ENCODE peak calls at places on chromosomes 11 and 22, in six cellular contexts. One of them, this sample, is unnamed.

GRCh38 chr11:128831781-128832497 is 35.2 kb downstream of the KCNJ1 start:
- DNase-seq in HCT116: no peak
- DNase-seq in mammary epithelial cell: no peak
- DNase-seq in astrocyte of the spinal cord: no peak
- DNase-seq in spleen: no peak
- DNase-seq in type B pancreatic cell: no peak
- DNase-seq in this sample: no peak

GRCh38 chr11:17752144-17752543 is 17.6 kb downstream of the KCNC1 start:
- DNase-seq in spleen: peak
- DNase-seq in astrocyte of the spinal cord: no peak
- DNase-seq in HCT116: no peak
- DNase-seq in mammary epithelial cell: no peak
- DNase-seq in type B pancreatic cell: no peak
- DNase-seq in this sample: no peak

GRCh38 chr11:120590472-120590871 is 78.9 kb downstream of the GRIK4 start:
- DNase-seq in HCT116: no peak
- DNase-seq in mammary epithelial cell: no peak
- DNase-seq in type B pancreatic cell: no peak
- DNase-seq in astrocyte of the spinal cord: no peak
- DNase-seq in spleen: peak
- DNase-seq in this sample: no peak

GRCh38 chr11:121334973-121335711 is 42.6 kb downstream of the SC5D start:
- DNase-seq in mammary epithelial cell: no peak
- DNase-seq in HCT116: no peak
- DNase-seq in spleen: no peak
- DNase-seq in astrocyte of the spinal cord: no peak
- DNase-seq in type B pancreatic cell: no peak
- DNase-seq in this sample: no peak

GRCh38 chr11:82960000-82960778 is 58.7 kb downstream of the DDIAS start:
- DNase-seq in HCT116: no peak
- DNase-seq in mammary epithelial cell: no peak
- DNase-seq in astrocyte of the spinal cord: no peak
- DNase-seq in spleen: no peak
- DNase-seq in type B pancreatic cell: no peak
- DNase-seq in this sample: no peak

GRCh38 chr22:17138451-17139042 is 17.4 kb upstream of the TMEM121B start:
- DNase-seq in mammary epithelial cell: no peak
- DNase-seq in type B pancreatic cell: no peak
- DNase-seq in HCT116: no peak
- DNase-seq in spleen: peak
- DNase-seq in astrocyte of the spinal cord: no peak
- DNase-seq in this sample: no peak

GRCh38 chr22:33569547-33569946 is 350.7 kb downstream of the LARGE1 start:
- DNase-seq in mammary epithelial cell: no peak
- DNase-seq in HCT116: no peak
- DNase-seq in type B pancreatic cell: no peak
- DNase-seq in spleen: no peak
- DNase-seq in astrocyte of the spinal cord: no peak
- DNase-seq in this sample: no peak

GRCh38 chr11:15675683-15676082 is 561.0 kb downstream of the INSC start:
- DNase-seq in type B pancreatic cell: no peak
- DNase-seq in spleen: no peak
- DNase-seq in astrocyte of the spinal cord: no peak
- DNase-seq in mammary epithelial cell: no peak
- DNase-seq in HCT116: no peak
- DNase-seq in this sample: no peak

GRCh38 chr11:44456544-44457270 is 108.8 kb upstream of the CD82 start:
- DNase-seq in type B pancreatic cell: no peak
- DNase-seq in spleen: no peak
- DNase-seq in HCT116: peak
- DNase-seq in astrocyte of the spinal cord: no peak
- DNase-seq in mammary epithelial cell: no peak
- DNase-seq in this sample: no peak

GRCh38 chr22:49827853-49828598 is at the start of gene BRD1:
- DNase-seq in type B pancreatic cell: no peak
- DNase-seq in HCT116: no peak
- DNase-seq in astrocyte of the spinal cord: peak
- DNase-seq in spleen: peak
- DNase-seq in mammary epithelial cell: peak
- DNase-seq in this sample: peak

GRCh38 chr11:118908931-118909618 is 16.7 kb downstream of the BCL9L start:
- DNase-seq in astrocyte of the spinal cord: peak
- DNase-seq in type B pancreatic cell: peak
- DNase-seq in mammary epithelial cell: peak
- DNase-seq in HCT116: no peak
- DNase-seq in spleen: peak
- DNase-seq in this sample: no peak

GRCh38 chr22:29617922-29618629 is 14.6 kb downstream of the NF2 start:
- DNase-seq in type B pancreatic cell: no peak
- DNase-seq in mammary epithelial cell: peak
- DNase-seq in spleen: no peak
- DNase-seq in astrocyte of the spinal cord: peak
- DNase-seq in HCT116: peak
- DNase-seq in this sample: no peak

GRCh38 chr11:18540207-18541009 is 13.7 kb upstream of the TSG101 start:
- DNase-seq in spleen: no peak
- DNase-seq in astrocyte of the spinal cord: peak
- DNase-seq in mammary epithelial cell: peak
- DNase-seq in type B pancreatic cell: no peak
- DNase-seq in HCT116: no peak
- DNase-seq in this sample: no peak

GRCh38 chr22:48742191-48742555 is 1085.5 kb downstream of the BRD1 start:
- DNase-seq in mammary epithelial cell: no peak
- DNase-seq in astrocyte of the spinal cord: no peak
- DNase-seq in HCT116: no peak
- DNase-seq in type B pancreatic cell: peak
- DNase-seq in spleen: peak
- DNase-seq in this sample: peak

DNA sequence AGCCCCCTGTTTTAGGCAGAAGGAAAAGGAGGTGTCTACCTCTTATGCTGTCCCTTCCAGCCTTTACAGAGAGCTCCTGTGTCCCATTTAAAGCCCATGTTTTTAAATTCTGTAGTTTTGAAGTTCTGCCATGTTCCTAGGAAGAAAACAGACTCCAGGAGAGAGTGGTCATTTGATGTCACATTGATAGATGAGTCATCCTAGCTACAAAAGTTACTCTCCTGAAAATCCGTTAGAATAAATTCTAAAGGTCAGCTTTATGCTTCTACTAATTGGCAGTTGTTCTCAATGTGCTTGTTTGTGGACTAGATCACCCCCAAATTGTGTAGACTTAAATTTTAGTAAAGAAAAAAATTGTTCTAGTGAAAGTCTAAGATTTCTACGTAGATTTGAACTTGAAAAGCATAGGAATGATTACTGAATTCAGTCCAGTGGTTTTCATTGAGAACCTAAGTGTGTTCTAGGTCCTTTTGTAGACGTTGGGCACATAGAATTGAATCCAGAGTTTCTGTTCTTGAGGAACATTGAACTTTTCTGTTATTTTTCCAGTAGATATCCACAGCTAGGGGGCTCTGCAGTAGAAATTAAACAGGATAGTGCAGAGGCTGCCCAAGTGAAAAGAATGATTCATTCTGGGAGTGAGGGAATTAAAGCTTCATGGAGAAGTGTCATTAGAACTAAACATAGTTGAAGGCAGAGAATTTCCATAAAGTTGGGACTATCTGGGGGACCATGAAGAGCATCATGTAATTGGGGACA is 140.6 kb upstream of the RASSF10 start:
- DNase-seq in type B pancreatic cell: no peak
- DNase-seq in mammary epithelial cell: no peak
- DNase-seq in spleen: no peak
- DNase-seq in astrocyte of the spinal cord: peak
- DNase-seq in HCT116: no peak
- DNase-seq in this sample: no peak
- TF ChIP-seq CTCF in type B pancreatic cell: peak
- TF ChIP-seq CTCF in mammary epithelial cell: peak
- TF ChIP-seq CTCF in spleen: no peak
- TF ChIP-seq CTCF in astrocyte of the spinal cord: peak
- TF ChIP-seq CTCF in HCT116: peak
- TF ChIP-seq CTCF in this sample: no peak

DNA sequence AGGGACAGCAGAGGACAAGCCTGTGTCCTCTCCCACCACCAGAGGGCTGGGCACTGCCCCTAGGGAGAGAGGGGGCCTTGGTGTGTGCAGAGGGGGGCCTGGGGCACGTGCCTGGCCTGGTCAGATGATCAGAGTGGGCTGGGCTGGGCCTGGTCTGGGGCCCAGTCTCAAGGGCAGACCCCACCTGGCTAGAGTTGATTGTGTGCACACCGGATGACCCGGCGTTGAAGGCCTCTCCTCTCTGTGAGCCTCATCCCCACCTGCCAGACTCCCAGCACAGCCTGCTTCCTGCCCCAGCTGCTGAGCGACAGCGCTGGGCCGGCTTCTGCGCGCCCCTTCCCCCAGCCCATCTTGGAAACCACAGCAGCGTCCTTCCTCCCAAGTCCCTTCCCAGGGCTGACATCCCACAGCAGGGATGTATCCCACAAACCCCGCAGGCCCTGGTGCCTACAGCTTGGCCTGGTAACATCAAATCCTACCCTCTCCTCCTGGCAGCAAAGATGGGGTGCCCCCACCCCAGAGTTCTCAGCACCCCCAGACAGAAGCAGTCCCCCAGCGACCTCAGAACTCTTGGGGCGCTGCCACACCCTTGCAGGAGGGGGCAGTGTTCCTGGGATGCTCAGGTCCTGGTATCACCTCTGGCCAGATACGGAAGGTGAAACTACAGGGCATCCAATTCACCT is 11.1 kb upstream of the TSSC4 start:
- DNase-seq in spleen: peak
- DNase-seq in HCT116: no peak
- DNase-seq in astrocyte of the spinal cord: no peak
- DNase-seq in type B pancreatic cell: no peak
- DNase-seq in mammary epithelial cell: no peak
- DNase-seq in this sample: no peak
- TF ChIP-seq CTCF in spleen: no peak
- TF ChIP-seq CTCF in HCT116: peak
- TF ChIP-seq CTCF in astrocyte of the spinal cord: peak
- TF ChIP-seq CTCF in type B pancreatic cell: peak
- TF ChIP-seq CTCF in mammary epithelial cell: no peak
- TF ChIP-seq CTCF in this sample: no peak

GRCh38 chr11:910589-911030 is at the start of gene CHID1:
- DNase-seq in spleen: peak
- DNase-seq in astrocyte of the spinal cord: peak
- DNase-seq in type B pancreatic cell: peak
- DNase-seq in HCT116: peak
- DNase-seq in mammary epithelial cell: peak
- DNase-seq in this sample: peak
- TF ChIP-seq CTCF in spleen: no peak
- TF ChIP-seq CTCF in astrocyte of the spinal cord: no peak
- TF ChIP-seq CTCF in type B pancreatic cell: no peak
- TF ChIP-seq CTCF in HCT116: no peak
- TF ChIP-seq CTCF in mammary epithelial cell: no peak
- TF ChIP-seq CTCF in this sample: no peak

GRCh38 chr22:19904174-19904856 is 37.3 kb upstream of the COMT start:
- DNase-seq in spleen: no peak
- DNase-seq in HCT116: no peak
- DNase-seq in type B pancreatic cell: no peak
- DNase-seq in mammary epithelial cell: no peak
- DNase-seq in astrocyte of the spinal cord: no peak
- DNase-seq in this sample: no peak
- TF ChIP-seq CTCF in spleen: no peak
- TF ChIP-seq CTCF in HCT116: no peak
- TF ChIP-seq CTCF in type B pancreatic cell: no peak
- TF ChIP-seq CTCF in mammary epithelial cell: no peak
- TF ChIP-seq CTCF in astrocyte of the spinal cord: no peak
- TF ChIP-seq CTCF in this sample: no peak

DNA sequence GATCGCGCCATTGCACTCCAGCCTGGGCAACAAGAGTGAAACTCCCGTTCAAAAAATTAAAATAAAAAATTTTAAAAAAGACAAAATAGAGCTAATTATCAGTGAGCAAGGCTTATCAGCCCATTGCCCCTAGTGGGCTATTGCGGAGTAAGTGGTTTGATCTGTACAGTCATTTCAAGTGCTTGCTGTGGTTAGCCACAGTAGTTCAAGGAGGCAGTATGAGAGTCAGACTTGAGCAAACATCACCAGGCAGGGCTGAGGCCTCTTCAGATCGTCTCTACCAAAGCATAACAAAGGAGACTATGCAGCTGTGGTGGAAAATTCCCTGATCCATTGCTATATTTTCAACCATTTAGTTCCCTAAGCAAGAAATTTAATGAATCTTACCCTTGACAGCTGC is 4.3 kb upstream of the SBF2 start:
- DNase-seq in type B pancreatic cell: no peak
- DNase-seq in spleen: no peak
- DNase-seq in mammary epithelial cell: peak
- DNase-seq in HCT116: no peak
- DNase-seq in astrocyte of the spinal cord: peak
- DNase-seq in this sample: no peak
- TF ChIP-seq CTCF in type B pancreatic cell: peak
- TF ChIP-seq CTCF in spleen: no peak
- TF ChIP-seq CTCF in mammary epithelial cell: peak
- TF ChIP-seq CTCF in HCT116: peak
- TF ChIP-seq CTCF in astrocyte of the spinal cord: peak
- TF ChIP-seq CTCF in this sample: no peak

This sample was measured in CD14-positive monocyte.